ENCODE peak calls at places on chromosomes 7 and 10, in four cellular contexts. K is PC-3, U is astrocyte, E is keratinocyte. A is an unnamed sample.

GRCh38 chr7:138992052-138992531 is 10.9 kb upstream of the KIAA1549 start:
- DNase-seq in K (no peak), U (peak), E (no peak), A (peak)

GRCh38 chr7:108335264-108335918 is 120.8 kb downstream of the NRCAM start:
- DNase-seq in K (no peak), U (peak), E (no peak), A (no peak)

GRCh38 chr7:50304158-50304910 is at the start of gene IKZF1:
- DNase-seq in K (no peak), U (no peak), E (no peak), A (no peak)

GRCh38 chr10:96496281-96496925 is 17.3 kb downstream of the TLL2 start:
- DNase-seq in K (peak), U (no peak), E (no peak), A (peak)

GRCh38 chr7:7529328-7529727 is 6.3 kb downstream of the COL28A1 start:
- DNase-seq in K (peak), U (no peak), E (no peak), A (no peak)

GRCh38 chr10:97777148-97777547 is 5.3 kb upstream of the SFRP5 start:
- DNase-seq in K (no peak), U (no peak), E (no peak), A (no peak)

GRCh38 chr7:144656960-144657359 is 178.9 kb downstream of the TPK1 start:
- DNase-seq in K (no peak), U (no peak), E (no peak), A (no peak)

GRCh38 chr7:149839933-149840332 is 1.8 kb downstream of the ZNF862 start:
- DNase-seq in K (no peak), U (no peak), E (no peak), A (no peak)

GRCh38 chr7:157003445-157004049 is 6.9 kb downstream of the MNX1 start:
- DNase-seq in K (no peak), U (no peak), E (no peak), A (no peak)

GRCh38 chr10:60869916-60870728 is 73.9 kb downstream of the RHOBTB1 start:
- DNase-seq in K (peak), U (no peak), E (no peak), A (no peak)

GRCh38 chr10:129843131-129843541 is 120.9 kb downstream of the EBF3 start:
- DNase-seq in K (no peak), U (no peak), E (no peak), A (no peak)

GRCh38 chr10:13072339-13072738 is 27.6 kb upstream of the OPTN start:
- DNase-seq in K (no peak), U (no peak), E (no peak), A (no peak)

GRCh38 chr10:116073025-116073424 is 200.0 kb downstream of the GFRA1 start:
- DNase-seq in K (no peak), U (no peak), E (no peak), A (no peak)

GRCh38 chr10:122054046-122055025 is 65.4 kb downstream of the TACC2 start:
- DNase-seq in K (peak), U (peak), E (peak), A (peak)

GRCh38 chr7:47337531-47337930 is 244.4 kb downstream of the TNS3 start:
- DNase-seq in K (no peak), U (peak), E (no peak), A (no peak)

GRCh38 chr7:151437163-151437553 is 2.8 kb downstream of the CRYGN start:
- DNase-seq in K (no peak), U (no peak), E (no peak), A (no peak)

GRCh38 chr10:50310560-50311174 is 59.4 kb upstream of the ASAH2 start:
- DNase-seq in K (peak), U (no peak), E (no peak), A (no peak)

GRCh38 chr7:87354749-87355148 is 9.3 kb downstream of the CROT start:
- DNase-seq in K (peak), U (no peak), E (no peak), A (peak)

GRCh38 chr7:155746188-155746587 is 66.1 kb downstream of the SHH start:
- DNase-seq in K (no peak), U (no peak), E (no peak), A (no peak)

GRCh38 chr10:58322072-58322834 is 12.6 kb upstream of the UBE2D1 start:
- DNase-seq in K (peak), U (peak), E (no peak), A (no peak)

GRCh38 chr10:32068569-32068968 is 12.3 kb upstream of the KIF5B start:
- DNase-seq in K (no peak), U (no peak), E (no peak), A (no peak)

GRCh38 chr10:90087197-90088007 is 386.0 kb downstream of the KIF20B start:
- DNase-seq in K (peak), U (peak), E (peak), A (no peak)

GRCh38 chr7:45566386-45566785 is 7.8 kb upstream of the ADCY1 start:
- DNase-seq in K (no peak), U (no peak), E (no peak), A (no peak)

GRCh38 chr7:46738713-46739220 is 817.7 kb upstream of the IGFBP3 start:
- DNase-seq in K (peak), U (peak), E (no peak), A (no peak)

GRCh38 chr7:133433165-133433812 is 180.4 kb downstream of the EXOC4 start:
- DNase-seq in K (no peak), U (no peak), E (no peak), A (no peak)

GRCh38 chr7:130877676-130878305 is 143.8 kb upstream of the KLF14 start:
- DNase-seq in K (no peak), U (no peak), E (no peak), A (no peak)

GRCh38 chr10:17506390-17506789 is 52.0 kb upstream of the ST8SIA6 start:
- DNase-seq in K (no peak), U (no peak), E (no peak), A (no peak)

GRCh38 chr10:6574777-6575176 is 5.3 kb downstream of the PRKCQ start:
- DNase-seq in K (no peak), U (no peak), E (no peak), A (no peak)

GRCh38 chr10:113445736-113446135 is 107.1 kb upstream of the HABP2 start:
- DNase-seq in K (no peak), U (no peak), E (no peak), A (no peak)
- TF ChIP-seq CTCF in K (no peak), U (no peak), E (no peak), A (no peak)

GRCh38 chr10:86585037-86585725 is 63.6 kb upstream of the WAPL start:
- DNase-seq in K (peak), U (peak), E (peak), A (peak)

GRCh38 chr10:86585726-86586048 is 64.1 kb upstream of the WAPL start:
- DNase-seq in K (no peak), U (no peak), E (no peak), A (no peak)

GRCh38 chr10:86586516-86586915 is 64.9 kb upstream of the WAPL start:
- DNase-seq in K (peak), U (no peak), E (no peak), A (no peak)

GRCh38 chr10:86580549-86580886 is 58.9 kb upstream of the WAPL start:
- DNase-seq in K (no peak), U (no peak), E (no peak), A (no peak)

DNA sequence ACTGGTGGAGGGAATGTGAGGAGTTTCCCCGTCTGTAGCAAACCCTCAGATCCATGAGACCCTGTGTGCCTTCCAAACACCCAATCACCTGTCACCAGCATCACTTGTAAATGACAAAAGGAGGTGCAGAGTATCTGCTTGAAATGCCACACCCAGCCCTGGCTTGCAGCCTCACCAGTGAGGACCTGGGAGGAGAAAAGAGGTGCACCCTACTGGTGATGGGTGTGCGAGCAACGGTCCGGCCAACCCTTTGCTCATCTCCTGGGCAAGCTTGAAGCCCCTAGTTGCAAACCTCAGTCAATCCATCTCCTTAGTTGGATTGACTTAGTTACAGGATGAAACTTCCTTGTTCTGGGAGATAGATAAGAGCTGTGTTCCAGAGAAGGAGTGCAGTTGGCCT is 62.4 kb upstream of the WAPL start:
- DNase-seq in K (peak), U (no peak), E (no peak), A (no peak)
- TF ChIP-seq CTCF in K (peak), U (no peak), E (peak), A (peak)

GRCh38 chr7:90552521-90552920 is 43.6 kb upstream of the CDK14 start:
- DNase-seq in K (peak), U (no peak), E (no peak), A (peak)
- TF ChIP-seq CTCF in K (peak), U (no peak), E (no peak), A (peak)

GRCh38 chr7:65975814-65976445 is 6.1 kb downstream of the GUSB start:
- DNase-seq in K (no peak), U (no peak), E (no peak), A (no peak)
- TF ChIP-seq CTCF in K (peak), U (no peak), E (no peak), A (no peak)

GRCh38 chr10:111277685-111278084 is 200.9 kb downstream of the ADRA2A start:
- DNase-seq in K (no peak), U (no peak), E (no peak), A (no peak)

GRCh38 chr10:111281516-111281915 is 204.7 kb downstream of the ADRA2A start:
- DNase-seq in K (peak), U (no peak), E (no peak), A (no peak)
- TF ChIP-seq CTCF in K (peak), U (peak), E (peak), A (peak)

GRCh38 chr10:119079572-119080520 is 771 bp downstream of the EIF3A start:
- DNase-seq in K (peak), U (peak), E (no peak), A (peak)
- TF ChIP-seq CTCF in K (no peak), U (no peak), E (no peak), A (no peak)

DNA sequence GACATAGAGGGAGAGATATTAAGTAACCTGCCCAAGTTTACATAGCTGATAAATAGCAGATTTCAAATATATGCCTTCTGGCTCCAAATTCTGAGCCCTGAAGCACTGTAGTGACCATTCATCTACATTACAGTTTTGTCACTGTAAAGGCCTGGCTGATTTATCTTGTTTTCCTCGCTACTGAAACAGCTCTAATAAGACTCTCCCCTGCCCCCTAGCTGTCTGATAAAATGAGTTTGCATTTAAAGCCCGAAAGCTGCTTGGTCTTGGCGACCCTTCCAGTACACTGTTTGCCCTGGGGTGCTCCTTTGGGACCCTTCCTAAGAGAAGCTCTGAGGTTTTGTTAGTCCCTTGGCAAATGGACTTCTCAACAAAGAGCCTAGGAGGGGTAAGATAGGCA is 59.7 kb upstream of the RAB11FIP2 start:
- DNase-seq in K (peak), U (peak), E (no peak), A (no peak)
- TF ChIP-seq CTCF in K (peak), U (peak), E (peak), A (peak)

A was measured in HFFc6.